ENCODE peak calls at places on chromosomes 13 and 19, in ten cellular contexts. B is naive thymus-derived CD8-positive, alpha-beta T cell; O is EL; A is stimulated activated CD8-positive, alpha-beta memory T cell treated with anti-CD3 and anti-CD28 coated beads, Interleukin-4, amount 100 ng/mL, for 24 hours; V is suprapubic skin; Z is osteoblast; K is HFFc6; N is activated effector memory CD4-positive, alpha-beta T cell treated with anti-CD3 and anti-CD28 coated beads, Interleukin-2, amount 50 U/mL, for 16 hours; R is IMR-90; X is AG04450. E is an unnamed sample.

GRCh38 chr19:3986260-3987041 is 1.2 kb upstream of the EEF2 start:
- DNase-seq in A (no peak), X (no peak), B (peak), K (peak), V (no peak), N (peak), O (peak), Z (peak), R (peak), E (no peak)

GRCh38 chr13:21997726-21998125 is 326.9 kb downstream of the FGF9 start:
- DNase-seq in R (no peak), N (no peak), B (no peak), K (no peak), Z (no peak), O (no peak), X (no peak), V (no peak), A (no peak), E (no peak)

GRCh38 chr13:48782429-48782840 is 128.7 kb downstream of the CYSLTR2 start:
- DNase-seq in B (no peak), A (no peak), X (no peak), V (no peak), N (no peak), Z (no peak), K (no peak), O (no peak), R (no peak), E (no peak)

GRCh38 chr13:102443234-102443633 is 41.4 kb upstream of the FGF14 start:
- DNase-seq in Z (no peak), V (no peak), O (no peak), A (no peak), X (no peak), B (no peak), R (no peak), K (no peak), N (no peak), E (no peak)

GRCh38 chr19:15398501-15399233 is 19.1 kb upstream of the AKAP8 start:
- DNase-seq in A (no peak), V (no peak), R (no peak), B (no peak), X (no peak), K (no peak), O (no peak), N (no peak), Z (peak), E (peak)

GRCh38 chr19:16078759-16079707 is 2.7 kb downstream of the TPM4 start:
- DNase-seq in A (no peak), V (peak), X (peak), O (peak), Z (peak), B (peak), N (peak), K (peak), R (peak), E (no peak)

GRCh38 chr19:41219924-41220567 is 1.0 kb downstream of the AXL start:
- DNase-seq in Z (peak), N (no peak), V (no peak), K (no peak), O (peak), B (no peak), R (peak), X (no peak), A (no peak), E (no peak)

GRCh38 chr13:102236830-102237621 is 164.8 kb downstream of the FGF14 start:
- DNase-seq in V (no peak), N (no peak), A (no peak), K (no peak), O (no peak), R (no peak), Z (no peak), B (no peak), X (no peak), E (no peak)

GRCh38 chr19:49058592-49058991 is 1.0 kb upstream of the CGB7 start:
- DNase-seq in N (no peak), A (no peak), Z (peak), O (peak), V (no peak), B (no peak), X (no peak), R (peak), K (no peak), E (no peak)

GRCh38 chr13:75647126-75647784 is 11.1 kb downstream of the LMO7 start:
- DNase-seq in R (peak), O (no peak), K (no peak), N (no peak), Z (peak), A (no peak), V (no peak), X (no peak), B (no peak), E (no peak)

GRCh38 chr19:38707512-38708114 is 36.7 kb downstream of the CAPN12 start:
- DNase-seq in N (no peak), R (peak), B (no peak), O (no peak), K (no peak), V (no peak), A (no peak), X (no peak), Z (peak), E (no peak)

GRCh38 chr19:49073514-49074378 is 1.2 kb upstream of the KCNA7 start:
- DNase-seq in A (no peak), R (no peak), O (peak), V (no peak), K (no peak), B (no peak), Z (peak), N (no peak), X (no peak), E (no peak)

GRCh38 chr19:55311797-55312196 is 13.3 kb downstream of the TMEM150B start:
- DNase-seq in V (no peak), B (no peak), X (no peak), O (no peak), R (no peak), A (no peak), K (no peak), Z (peak), N (no peak), E (no peak)

GRCh38 chr19:5603626-5604025 is 18.9 kb downstream of the SAFB2 start:
- DNase-seq in X (no peak), A (no peak), B (no peak), K (no peak), O (no peak), R (no peak), N (no peak), Z (no peak), V (no peak), E (no peak)

GRCh38 chr13:100473087-100473486 is 115.5 kb downstream of the GGACT start:
- DNase-seq in X (no peak), O (no peak), K (no peak), B (no peak), Z (no peak), A (no peak), R (no peak), N (no peak), V (no peak), E (no peak)

GRCh38 chr19:3186377-3186688 is 603 bp downstream of the NCLN start:
- DNase-seq in X (no peak), Z (no peak), N (no peak), V (no peak), A (no peak), B (no peak), R (no peak), O (peak), K (no peak), E (no peak)

GRCh38 chr19:988081-988480 is 3.9 kb downstream of the WDR18 start:
- DNase-seq in X (no peak), Z (no peak), B (no peak), A (no peak), N (no peak), O (no peak), V (no peak), R (no peak), K (no peak), E (no peak)

GRCh38 chr19:33302974-33303790 is 848 bp upstream of the CEBPA start:
- DNase-seq in V (peak), N (peak), O (peak), K (no peak), A (no peak), X (no peak), B (no peak), Z (peak), R (peak), E (peak)

GRCh38 chr19:16247353-16248182 is 49.9 kb downstream of the AP1M1 start:
- DNase-seq in A (peak), X (peak), R (peak), N (peak), K (peak), B (peak), Z (peak), O (peak), V (peak), E (peak)

GRCh38 chr19:5801796-5802616 is 2.9 kb upstream of the NRTN start:
- DNase-seq in R (peak), N (no peak), A (no peak), Z (no peak), X (no peak), O (peak), K (peak), B (no peak), V (no peak), E (no peak)

GRCh38 chr13:113562085-113562749 is 22.3 kb upstream of the TFDP1 start:
- DNase-seq in Z (peak), O (peak), V (no peak), R (peak), X (peak), K (peak), A (peak), N (peak), B (peak), E (peak)

GRCh38 chr13:95349267-95349666 is 48.0 kb upstream of the ABCC4 start:
- DNase-seq in V (no peak), K (no peak), B (no peak), O (no peak), X (no peak), Z (no peak), A (no peak), R (peak), N (no peak), E (no peak)

GRCh38 chr19:426725-427445 is 17.9 kb upstream of the C2CD4C start:
- DNase-seq in V (no peak), A (no peak), N (no peak), K (no peak), R (no peak), B (no peak), Z (no peak), O (no peak), X (no peak), E (no peak)

GRCh38 chr19:11375143-11375948 is 880 bp downstream of the SWSAP1 start:
- DNase-seq in V (no peak), N (peak), O (no peak), A (peak), Z (peak), R (no peak), B (peak), K (no peak), X (no peak), E (no peak)

GRCh38 chr19:42693760-42694350 is 46.4 kb downstream of the PSG3 start:
- DNase-seq in X (peak), V (no peak), N (no peak), Z (peak), R (peak), K (peak), B (no peak), O (peak), A (no peak), E (no peak)

GRCh38 chr19:5624154-5624663 is 1.3 kb downstream of the SAFB start:
- DNase-seq in B (no peak), X (no peak), R (peak), K (peak), V (no peak), N (peak), Z (no peak), O (peak), A (no peak), E (no peak)

GRCh38 chr19:8320564-8321066 is 560 bp downstream of the NDUFA7 start:
- DNase-seq in X (no peak), K (no peak), R (no peak), V (no peak), Z (peak), O (no peak), A (no peak), B (no peak), N (no peak), E (no peak)

GRCh38 chr19:31226536-31226935 is 122.7 kb downstream of the TSHZ3 start:
- DNase-seq in R (no peak), B (no peak), Z (no peak), V (no peak), K (no peak), N (no peak), X (no peak), O (peak), A (no peak), E (no peak)

GRCh38 chr13:33366469-33367062 is 81.0 kb upstream of the STARD13 start:
- DNase-seq in A (no peak), N (no peak), K (no peak), X (no peak), R (no peak), O (no peak), Z (no peak), B (no peak), V (no peak), E (no peak)

GRCh38 chr19:18612051-18612771 is 459 bp upstream of the TMEM59L start:
- DNase-seq in R (no peak), A (no peak), N (no peak), K (no peak), B (no peak), X (no peak), V (no peak), O (no peak), Z (peak), E (no peak)

GRCh38 chr13:77398825-77399620 is 72.1 kb upstream of the MYCBP2 start:
- DNase-seq in X (no peak), Z (no peak), O (no peak), N (no peak), A (no peak), R (no peak), V (no peak), B (no peak), K (no peak), E (no peak)

GRCh38 chr13:112674412-112675383 is 15.1 kb upstream of the ATP11A start:
- DNase-seq in X (no peak), Z (peak), V (no peak), A (no peak), N (no peak), K (no peak), R (no peak), B (no peak), O (no peak), E (peak)

GRCh38 chr13:94431569-94431968 is 47.9 kb downstream of the DCT start:
- DNase-seq in X (no peak), K (no peak), R (peak), O (no peak), Z (no peak), N (no peak), V (no peak), B (no peak), A (no peak), E (no peak)